ENCODE peak calls at places on chromosomes 1 and 21, in five cellular contexts. G is kidney, M is mucosa of descending colon, U is heart right ventricle, F is DND-41. P is an unnamed sample.

GRCh38 chr21:44420416-44421205 is 34.7 kb upstream of the LRRC3 start:
- DNase-seq in M (peak), G (peak), F (no peak), U (no peak), P (no peak)

GRCh38 chr1:201185527-201186128 is 5.0 kb upstream of the IGFN1 start:
- DNase-seq in G (peak), M (no peak), F (no peak), U (no peak), P (no peak)

GRCh38 chr1:174266476-174266875 is 107.2 kb downstream of the RABGAP1L start:
- DNase-seq in F (no peak), U (no peak), M (no peak), G (no peak), P (no peak)

GRCh38 chr1:24379733-24380315 is 33.8 kb downstream of the STPG1 start:
- DNase-seq in G (no peak), M (no peak), U (no peak), F (no peak), P (no peak)

GRCh38 chr1:183777359-183777758 is 27.6 kb upstream of the RGL1 start:
- DNase-seq in G (no peak), M (no peak), U (no peak), F (no peak), P (no peak)

GRCh38 chr21:16624468-16625102 is 888.3 kb upstream of the CXADR start:
- DNase-seq in F (no peak), G (no peak), M (no peak), U (no peak), P (no peak)

GRCh38 chr1:53450225-53450624 is 9.0 kb upstream of the DMRTB1 start:
- DNase-seq in M (no peak), F (no peak), U (no peak), G (no peak), P (no peak)

GRCh38 chr1:181105134-181106021 is 16.9 kb downstream of the IER5 start:
- DNase-seq in M (peak), G (peak), U (peak), F (peak), P (no peak)

GRCh38 chr1:40802078-40803075 is 18.8 kb downstream of the KCNQ4 start:
- DNase-seq in M (peak), G (peak), F (peak), U (peak), P (peak)

GRCh38 chr1:76066390-76066789 is 8.2 kb upstream of the ST6GALNAC3 start:
- DNase-seq in G (no peak), U (no peak), M (no peak), F (no peak), P (no peak)

GRCh38 chr1:226310123-226310540 is 1.2 kb upstream of the LIN9 start:
- DNase-seq in G (no peak), F (peak), U (no peak), M (no peak), P (no peak)
- H3K4me3 ChIP-seq in G (no peak), F (no peak), U (no peak), M (no peak), P (peak)

GRCh38 chr1:242139437-242139836 is 140.5 kb upstream of the MAP1LC3C start:
- DNase-seq in U (no peak), M (no peak), F (peak), G (no peak), P (no peak)
- TF ChIP-seq CTCF in U (no peak), M (no peak), F (no peak), G (no peak), P (no peak)

DNA sequence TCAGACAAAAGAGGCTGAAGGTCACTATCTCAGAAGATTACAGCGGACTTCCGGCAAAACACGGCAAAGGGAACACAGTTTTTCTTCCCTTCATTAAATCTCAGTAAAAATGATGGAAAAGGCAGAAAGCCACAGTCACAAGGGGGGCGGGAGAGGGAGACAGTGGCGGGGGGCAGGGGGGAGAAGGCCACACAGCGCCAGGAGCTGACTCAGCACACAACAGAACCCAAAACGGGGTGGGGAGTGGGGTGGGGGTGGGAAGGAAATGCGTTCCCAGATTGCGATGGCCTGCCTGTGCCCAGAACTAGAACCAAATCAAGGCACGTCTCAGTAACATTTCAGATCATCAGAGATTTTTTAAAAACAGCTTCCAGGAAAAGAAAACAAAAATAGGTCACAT is 13.4 kb downstream of the CFAP74 start:
- DNase-seq in F (no peak), M (no peak), G (peak), U (no peak), P (no peak)
- H3K4me3 ChIP-seq in F (no peak), M (no peak), G (no peak), U (no peak), P (no peak)

DNA sequence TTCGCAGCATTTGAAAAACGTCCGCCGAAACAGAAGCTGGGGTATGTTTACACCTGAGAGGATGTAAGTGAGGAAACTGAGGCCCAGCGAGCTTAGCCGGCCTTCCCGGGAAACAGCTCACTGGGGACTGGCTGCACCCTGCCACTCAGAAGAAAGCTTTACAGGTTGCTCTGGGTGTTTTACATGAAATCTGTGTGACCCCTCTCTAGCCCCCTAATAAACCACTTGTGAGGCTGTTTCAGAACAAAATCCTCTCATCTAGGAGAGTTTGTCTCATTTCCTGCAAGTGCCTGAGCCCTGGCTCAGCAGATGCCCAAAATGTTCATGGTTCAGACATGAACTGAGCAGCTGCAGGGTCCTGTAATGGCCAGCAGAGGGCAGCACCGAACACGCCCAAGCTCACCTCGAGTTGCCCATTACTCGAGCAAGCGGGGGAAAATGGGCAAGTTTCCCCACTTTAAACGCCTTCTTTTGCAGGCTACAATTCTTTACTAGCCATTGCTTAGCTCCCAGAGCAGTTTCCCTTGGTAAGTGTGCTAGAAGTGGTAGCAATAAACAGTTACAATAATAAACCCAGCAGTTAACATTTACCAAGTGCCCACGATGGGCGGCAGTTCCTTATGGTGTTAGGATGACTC is 76.4 kb downstream of the FHAD1 start:
- DNase-seq in U (peak), M (peak), G (peak), F (peak), P (peak)
- TF ChIP-seq CTCF in U (peak), M (peak), G (peak), F (peak), P (peak)

GRCh38 chr1:203937678-203938330 is 76.4 kb downstream of the SNRPE start:
- DNase-seq in M (no peak), U (no peak), F (no peak), G (no peak), P (no peak)
- H3K4me3 ChIP-seq in M (no peak), U (no peak), F (no peak), G (no peak), P (no peak)

GRCh38 chr1:7450772-7451171 is 320.3 kb upstream of the VAMP3 start:
- DNase-seq in F (no peak), G (no peak), M (no peak), U (no peak), P (no peak)

GRCh38 chr1:7447093-7447492 is 324.0 kb upstream of the VAMP3 start:
- DNase-seq in G (no peak), M (no peak), F (no peak), U (no peak), P (no peak)

GRCh38 chr1:7447736-7448135 is 323.4 kb upstream of the VAMP3 start:
- DNase-seq in F (no peak), M (no peak), U (no peak), G (no peak), P (no peak)

GRCh38 chr1:7448986-7449385 is 322.1 kb upstream of the VAMP3 start:
- DNase-seq in G (no peak), M (no peak), F (no peak), U (no peak), P (no peak)

GRCh38 chr1:7449750-7450149 is 321.3 kb upstream of the VAMP3 start:
- DNase-seq in M (no peak), U (no peak), F (no peak), G (no peak), P (no peak)
- TF ChIP-seq CTCF in M (no peak), U (no peak), F (peak), G (no peak), P (no peak)

GRCh38 chr1:43953361-43953760 is 6.6 kb downstream of the IPO13 start:
- DNase-seq in F (no peak), U (no peak), M (no peak), G (no peak), P (no peak)
- H3K4me3 ChIP-seq in F (no peak), U (no peak), M (no peak), G (no peak), P (no peak)